ENCODE peak calls at places on chromosome 3, in five cellular contexts. K is LNCaP clone FGC, S is fibroblast of villous mesenchyme, G is heart left ventricle, N is suprapubic skin. I is an unnamed sample.
A peak's percentile ranks its signal among the peaks of the same experiment; 100 is the strongest.

GRCh38 chr3:14317057-14317553 is 85.3 kb upstream of the SLC6A6 start:
- DNase-seq in K (no peak), G (no peak), N (no peak), S (no peak), I (no peak)

GRCh38 chr3:106685751-106686150 is 691.5 kb upstream of the CCDC54 start:
- DNase-seq in K (no peak), G (no peak), N (no peak), S (peak; percentile 8), I (no peak)

GRCh38 chr3:149198611-149199010 is 23.0 kb downstream of the CP start:
- DNase-seq in S (no peak), N (no peak), G (no peak), K (no peak), I (no peak)

GRCh38 chr3:166498439-166498838 is 661.2 kb upstream of the BCHE start:
- DNase-seq in S (no peak), N (no peak), K (no peak), G (no peak), I (no peak)

GRCh38 chr3:8822141-8822540 is 52.7 kb upstream of the OXTR start:
- DNase-seq in K (no peak), S (peak; percentile 77), N (no peak), G (no peak), I (no peak)

GRCh38 chr3:179020112-179020511 is 51.5 kb downstream of the ZMAT3 start:
- DNase-seq in K (peak; percentile 72), N (no peak), S (peak; percentile 64), G (no peak), I (no peak)

GRCh38 chr3:50226888-50227389 is 9.1 kb upstream of the GNAI2 start:
- DNase-seq in N (peak; percentile 85), S (peak; percentile 39), G (no peak), K (no peak), I (no peak)

GRCh38 chr3:13707456-13707855 is 158.5 kb downstream of the FBLN2 start:
- DNase-seq in S (no peak), N (no peak), K (no peak), G (peak; percentile 4), I (peak; percentile 25)

GRCh38 chr3:100796556-100796955 is 87.3 kb downstream of the TFG start:
- DNase-seq in K (no peak), S (peak; percentile 29), N (no peak), G (no peak), I (no peak)

GRCh38 chr3:70824785-70825184 is 512.3 kb upstream of the MDFIC2 start:
- DNase-seq in K (no peak), S (peak; percentile 36), N (no peak), G (no peak), I (no peak)

GRCh38 chr3:133459400-133459799 is 59.5 kb downstream of the BFSP2 start:
- DNase-seq in S (no peak), N (no peak), K (peak; percentile 97), G (no peak), I (no peak)

GRCh38 chr3:179186426-179186825 is 38.3 kb downstream of the PIK3CA start:
- DNase-seq in G (no peak), N (no peak), K (no peak), S (no peak), I (no peak)

GRCh38 chr3:48267782-48268181 is 26.9 kb downstream of the ZNF589 start:
- DNase-seq in K (no peak), N (no peak), S (no peak), G (no peak), I (no peak)

GRCh38 chr3:125172346-125172745 is 40.2 kb downstream of the SLC12A8 start:
- DNase-seq in S (no peak), K (no peak), G (no peak), N (no peak), I (no peak)

GRCh38 chr3:27560484-27561056 is 76.4 kb upstream of the SLC4A7 start:
- DNase-seq in K (no peak), G (no peak), N (no peak), S (no peak), I (no peak)

GRCh38 chr3:37243811-37244748 is 69.7 kb upstream of the LRRFIP2 start:
- DNase-seq in K (peak; percentile 76), G (peak; percentile 89), S (peak; percentile 88), N (peak; percentile 96), I (peak; percentile 75)

GRCh38 chr3:174355505-174355904 is 503.6 kb upstream of the NAALADL2 start:
- DNase-seq in K (peak; percentile 84), G (no peak), S (peak; percentile 10), N (no peak), I (no peak)

GRCh38 chr3:82595530-82595929 is 834.1 kb upstream of the GBE1 start:
- DNase-seq in S (no peak), G (no peak), K (no peak), N (no peak), I (no peak)

GRCh38 chr3:36992806-36993325 is at the start of gene EPM2AIP1:
- DNase-seq in N (peak; percentile 99), S (no peak), K (no peak), G (peak; percentile 99), I (no peak)

GRCh38 chr3:10514407-10515069 is 9.2 kb upstream of the ATP2B2 start:
- DNase-seq in N (no peak), G (no peak), K (no peak), S (no peak), I (no peak)

GRCh38 chr3:139302084-139302800 is 41.6 kb upstream of the MRPS22 start:
- DNase-seq in N (peak; percentile 79), S (peak; percentile 99), K (no peak), G (peak; percentile 79), I (no peak)

GRCh38 chr3:97340940-97341339 is 423.6 kb upstream of the ARL6 start:
- DNase-seq in G (no peak), N (no peak), S (no peak), K (no peak), I (no peak)

GRCh38 chr3:104564045-104564643 is 802.6 kb upstream of the ALCAM start:
- DNase-seq in N (no peak), G (no peak), S (peak; percentile 58), K (peak; percentile 50), I (no peak)

GRCh38 chr3:194487289-194488006 is 646 bp upstream of the ATP13A3 start:
- DNase-seq in S (peak; percentile 54), G (peak; percentile 55), N (peak; percentile 83), K (no peak), I (no peak)

GRCh38 chr3:194486540-194487288 is at the start of gene ATP13A3:
- DNase-seq in G (peak; percentile 90), N (peak; percentile 91), K (peak; percentile 39), S (peak; percentile 92), I (peak; percentile 89)

GRCh38 chr3:194485471-194485875 is 1.3 kb downstream of the ATP13A3 start:
- DNase-seq in K (no peak), S (peak; percentile 54), G (no peak), N (no peak), I (no peak)

GRCh38 chr3:194484614-194485013 is 2.2 kb downstream of the ATP13A3 start:
- DNase-seq in G (no peak), S (no peak), K (no peak), N (no peak), I (no peak)

DNA sequence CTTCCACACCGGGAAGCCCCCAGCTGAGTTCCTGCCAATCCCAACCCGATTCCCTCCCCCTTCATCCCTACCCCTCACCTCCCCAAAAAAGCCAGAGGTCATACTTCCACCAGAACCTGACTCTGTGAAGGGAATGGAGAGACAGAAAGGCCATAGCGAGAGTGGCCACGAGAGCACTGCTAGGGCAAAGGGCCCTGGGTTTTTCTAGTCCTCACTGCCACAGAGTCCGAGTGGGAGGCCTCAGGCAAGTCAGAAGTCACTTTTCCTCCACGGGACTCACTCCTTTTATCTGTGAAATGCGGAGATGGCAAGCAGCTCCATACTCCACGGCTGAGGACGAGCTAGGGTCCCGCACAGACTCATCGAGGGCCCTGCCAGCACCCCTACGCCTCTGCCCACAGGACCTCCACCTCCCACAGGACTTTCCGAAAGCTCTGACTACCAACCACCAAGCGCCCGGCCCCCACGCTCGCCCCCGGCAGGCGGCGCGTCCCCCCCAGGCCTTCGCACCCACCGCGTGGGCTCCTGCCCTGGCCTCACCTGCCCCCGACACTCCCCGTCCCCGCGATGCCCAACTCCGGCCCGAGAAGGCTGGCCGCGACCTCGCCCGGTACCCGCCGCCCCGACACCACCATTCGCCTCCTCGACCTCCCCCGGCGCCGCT is 794 bp downstream of the ATP13A3 start:
- DNase-seq in N (peak; percentile 71), K (no peak), G (peak; percentile 48), S (peak; percentile 55), I (no peak)
- TF ChIP-seq CTCF in N (peak; percentile 17), K (no peak), G (peak; percentile 25), S (peak; percentile 39), I (peak; percentile 44)

DNA sequence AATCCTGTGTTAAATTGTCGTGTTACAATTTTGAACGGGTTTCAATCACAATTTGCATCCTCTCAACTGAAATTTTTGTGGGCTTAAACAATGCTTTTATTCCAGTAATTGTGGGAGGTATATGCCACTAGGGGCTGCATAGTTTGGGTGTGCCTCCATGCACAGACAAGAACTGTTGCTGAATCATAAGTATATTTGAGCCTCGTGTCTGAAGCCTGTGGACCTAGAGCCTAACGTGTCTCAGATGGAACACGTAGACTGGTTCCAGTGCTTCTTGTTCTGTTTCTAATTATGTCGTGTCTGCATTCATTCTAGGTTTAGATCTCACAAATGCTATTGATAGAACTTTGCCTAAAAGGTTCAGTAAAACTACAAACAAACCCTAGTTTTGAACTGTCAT is 363.4 kb downstream of the RBMS3 start:
- DNase-seq in S (no peak), N (no peak), G (peak; percentile 29), K (no peak), I (no peak)
- TF ChIP-seq CTCF in S (no peak), N (no peak), G (no peak), K (no peak), I (peak; percentile 38)

GRCh38 chr3:3013299-3013698 is 96.9 kb downstream of the IL5RA start:
- DNase-seq in N (no peak), S (no peak), G (no peak), K (no peak), I (no peak)

GRCh38 chr3:3020209-3020608 is 90.0 kb downstream of the IL5RA start:
- DNase-seq in N (no peak), K (no peak), S (no peak), G (no peak), I (no peak)

DNA sequence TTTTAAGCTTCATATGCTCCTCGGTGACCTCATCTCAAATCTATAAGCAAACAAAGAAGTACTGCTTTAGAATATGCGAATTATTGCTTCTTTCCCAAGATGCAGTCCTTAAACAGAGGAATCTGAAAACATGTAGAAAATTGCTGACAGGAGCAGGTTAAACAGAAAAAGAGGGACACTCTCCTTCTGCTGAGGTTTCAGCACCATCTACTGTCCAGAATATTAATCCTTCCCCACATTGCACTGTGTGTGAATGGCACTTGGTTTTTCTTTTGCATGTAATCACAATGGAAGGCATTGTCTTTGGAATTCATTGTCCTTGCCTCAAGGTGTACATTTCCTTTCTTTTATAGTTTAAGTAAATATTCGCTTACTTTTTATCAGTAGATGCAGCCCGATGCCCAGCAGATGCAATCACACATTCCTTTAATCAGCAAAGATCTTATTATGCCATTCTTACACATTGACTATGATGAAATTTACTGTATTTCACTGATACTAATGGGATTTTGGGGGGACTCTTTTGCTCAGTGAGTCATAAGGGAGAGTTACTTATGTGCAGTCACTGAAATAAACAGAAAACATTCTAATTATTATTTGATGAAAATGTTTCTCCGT is 94.6 kb downstream of the IL5RA start:
- DNase-seq in G (no peak), S (peak; percentile 40), N (no peak), K (peak; percentile 78), I (no peak)
- TF ChIP-seq CTCF in G (peak; percentile 63), S (peak; percentile 46), N (peak; percentile 24), K (peak; percentile 92), I (peak; percentile 80)

DNA sequence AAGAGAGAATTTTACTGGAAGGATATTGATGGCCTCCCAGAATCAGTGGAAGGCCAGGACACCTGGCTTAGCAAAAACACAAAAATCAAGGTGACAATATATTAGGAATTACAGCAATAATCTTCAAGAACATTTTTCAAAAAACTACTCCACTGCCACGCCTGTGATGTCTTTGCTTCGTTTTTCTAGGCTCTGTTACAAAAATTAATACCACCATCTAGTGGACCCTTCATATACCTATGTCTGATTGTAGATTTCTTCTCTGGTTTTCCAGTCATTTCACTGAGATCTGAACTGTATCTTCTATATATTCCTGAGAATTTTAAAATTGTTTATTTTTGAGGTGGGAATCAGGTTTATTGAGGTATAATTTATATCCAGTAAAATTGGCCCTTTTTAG is 5.6 kb upstream of the SLC33A1 start:
- DNase-seq in S (peak; percentile 31), K (no peak), G (no peak), N (no peak), I (no peak)
- TF ChIP-seq CTCF in S (peak; percentile 29), K (peak; percentile 11), G (peak; percentile 35), N (no peak), I (peak; percentile 39)